ENCODE peak calls at places on chromosomes 1 and 21, in nine cellular contexts. K is ovary, Z is colonic mucosa, H is adipocyte, G is AG04449, I is heart left ventricle, X is fibroblast of lung, F is heart right ventricle, P is IMR-90. W is an unnamed sample.

GRCh38 chr1:157577420-157577819 is 20.5 kb downstream of the FCRL4 start:
- DNase-seq in K (no peak), Z (no peak), H (no peak), G (no peak), I (no peak), X (no peak), F (no peak), P (no peak), W (no peak)

GRCh38 chr1:148315081-148315811 is 163.2 kb upstream of the NBPF11 start:
- DNase-seq in K (no peak), Z (no peak), H (no peak), G (no peak), I (no peak), X (peak), F (no peak), P (no peak), W (peak)

GRCh38 chr21:44965251-44966022 is 25.6 kb downstream of the SLX9 start:
- DNase-seq in K (no peak), Z (no peak), H (peak), G (no peak), I (peak), X (peak), F (peak), P (peak), W (peak)

GRCh38 chr1:6357243-6357929 is 36.2 kb downstream of the ACOT7 start:
- DNase-seq in K (no peak), Z (peak), H (no peak), G (no peak), I (no peak), X (no peak), F (no peak), P (no peak), W (no peak)

GRCh38 chr1:4691766-4692405 is 37.5 kb downstream of the AJAP1 start:
- DNase-seq in K (no peak), Z (no peak), H (no peak), G (no peak), I (no peak), X (no peak), F (no peak), P (no peak), W (no peak)

GRCh38 chr1:10380594-10381275 is 18.1 kb upstream of the PGD start:
- DNase-seq in K (no peak), Z (no peak), H (peak), G (peak), I (no peak), X (peak), F (no peak), P (peak), W (peak)

GRCh38 chr1:225435957-225436392 is 8.1 kb upstream of the LBR start:
- DNase-seq in K (no peak), Z (no peak), H (no peak), G (no peak), I (no peak), X (no peak), F (no peak), P (no peak), W (no peak)

GRCh38 chr1:76317299-76317913 is 242.9 kb downstream of the ST6GALNAC3 start:
- DNase-seq in K (no peak), Z (no peak), H (no peak), G (no peak), I (no peak), X (no peak), F (no peak), P (no peak), W (no peak)

GRCh38 chr1:215156232-215156631 is 73.7 kb downstream of the KCNK2 start:
- DNase-seq in K (no peak), Z (no peak), H (peak), G (no peak), I (no peak), X (peak), F (no peak), P (peak), W (no peak)

GRCh38 chr1:110102081-110102480 is 10.2 kb upstream of the UBL4B start:
- DNase-seq in K (no peak), Z (no peak), H (peak), G (no peak), I (no peak), X (no peak), F (no peak), P (peak), W (no peak)

GRCh38 chr21:19684328-19684727 is 1280.7 kb upstream of the TMPRSS15 start:
- DNase-seq in K (no peak), Z (no peak), H (no peak), G (no peak), I (no peak), X (no peak), F (no peak), P (no peak), W (no peak)

GRCh38 chr1:216686860-216687545 is 36.2 kb downstream of the ESRRG start:
- DNase-seq in K (no peak), Z (no peak), H (peak), G (no peak), I (peak), X (peak), F (no peak), P (peak), W (peak)

GRCh38 chr1:91650764-91651163 is 150.1 kb downstream of the CDC7 start:
- DNase-seq in K (peak), Z (peak), H (peak), G (peak), I (peak), X (peak), F (peak), P (peak), W (peak)

GRCh38 chr1:64744492-64745180 is at the start of gene RAVER2:
- DNase-seq in K (peak), Z (peak), H (peak), G (no peak), I (peak), X (peak), F (peak), P (peak), W (peak)

GRCh38 chr1:34358636-34359035 is 181.9 kb downstream of the C1orf94 start:
- DNase-seq in K (no peak), Z (no peak), H (no peak), G (no peak), I (no peak), X (no peak), F (no peak), P (no peak), W (no peak)

GRCh38 chr21:45534591-45535331 is 7.5 kb downstream of the SLC19A1 start:
- DNase-seq in K (no peak), Z (peak), H (no peak), G (no peak), I (peak), X (peak), F (peak), P (no peak), W (no peak)

GRCh38 chr1:61993331-61993961 is 201.2 kb upstream of the L1TD1 start:
- DNase-seq in K (no peak), Z (no peak), H (peak), G (no peak), I (no peak), X (peak), F (no peak), P (no peak), W (peak)

GRCh38 chr1:24009406-24009805 is 29.3 kb upstream of the SRSF10 start:
- DNase-seq in K (no peak), Z (no peak), H (no peak), G (no peak), I (no peak), X (peak), F (no peak), P (peak), W (peak)

GRCh38 chr1:94335950-94336349 is 82.2 kb upstream of the ABCD3 start:
- DNase-seq in K (peak), Z (peak), H (peak), G (peak), I (peak), X (peak), F (peak), P (peak), W (peak)

GRCh38 chr1:234260578-234260977 is 112.7 kb upstream of the COA6 start:
- DNase-seq in K (no peak), Z (no peak), H (no peak), G (no peak), I (no peak), X (peak), F (no peak), P (no peak), W (no peak)

GRCh38 chr1:171780583-171781166 is 785 bp upstream of the METTL13 start:
- DNase-seq in K (no peak), Z (no peak), H (no peak), G (no peak), I (no peak), X (no peak), F (no peak), P (no peak), W (no peak)

GRCh38 chr1:27660300-27660837 is 11.6 kb downstream of the IFI6 start:
- DNase-seq in K (no peak), Z (no peak), H (no peak), G (no peak), I (no peak), X (no peak), F (no peak), P (no peak), W (no peak)

GRCh38 chr21:17371470-17371869 is 141.4 kb upstream of the CXADR start:
- DNase-seq in K (no peak), Z (no peak), H (peak), G (no peak), I (no peak), X (peak), F (no peak), P (peak), W (peak)

GRCh38 chr1:118486213-118486612 is 301.2 kb upstream of the SPAG17 start:
- DNase-seq in K (no peak), Z (no peak), H (no peak), G (no peak), I (no peak), X (no peak), F (no peak), P (no peak), W (no peak)

GRCh38 chr21:32046191-32046590 is 173.4 kb downstream of the HUNK start:
- DNase-seq in K (no peak), Z (no peak), H (no peak), G (no peak), I (no peak), X (no peak), F (no peak), P (no peak), W (no peak)

GRCh38 chr1:225694151-225694603 is 41.3 kb upstream of the ENAH start:
- DNase-seq in K (no peak), Z (peak), H (peak), G (no peak), I (peak), X (peak), F (peak), P (peak), W (no peak)

GRCh38 chr1:187928288-187928687 is 1099.5 kb downstream of the PLA2G4A start:
- DNase-seq in K (no peak), Z (no peak), H (peak), G (no peak), I (no peak), X (peak), F (no peak), P (peak), W (peak)

GRCh38 chr1:245276426-245276825 is 121.6 kb downstream of the KIF26B start:
- DNase-seq in K (no peak), Z (no peak), H (no peak), G (no peak), I (no peak), X (no peak), F (no peak), P (no peak), W (no peak)

GRCh38 chr21:41183575-41183974 is 15.6 kb downstream of the BACE2 start:
- DNase-seq in K (no peak), Z (no peak), H (no peak), G (no peak), I (no peak), X (no peak), F (no peak), P (no peak), W (no peak)

GRCh38 chr1:30411206-30411605 is 312.2 kb downstream of the MATN1 start:
- DNase-seq in K (no peak), Z (no peak), H (no peak), G (no peak), I (no peak), X (no peak), F (no peak), P (no peak), W (no peak)

GRCh38 chr1:15524283-15525042 is 448 bp upstream of the CASP9 start:
- DNase-seq in K (peak), Z (peak), H (peak), G (peak), I (peak), X (peak), F (peak), P (peak), W (peak)
- H3K4me3 ChIP-seq in K (peak), Z (peak), H (peak), G (peak), I (peak), X (peak), F (peak), P (peak), W (peak)

GRCh38 chr1:161068306-161069200 is 1.1 kb downstream of the ARHGAP30 start:
- DNase-seq in K (no peak), Z (peak), H (no peak), G (no peak), I (peak), X (no peak), F (peak), P (no peak), W (no peak)
- H3K4me3 ChIP-seq in K (no peak), Z (peak), H (no peak), G (no peak), I (peak), X (no peak), F (peak), P (no peak), W (no peak)

GRCh38 chr1:3654549-3655281 is 2.4 kb downstream of the TP73 start:
- DNase-seq in K (no peak), Z (no peak), H (no peak), G (no peak), I (peak), X (no peak), F (no peak), P (no peak), W (no peak)

GRCh38 chr1:3657578-3658230 is 5.4 kb downstream of the TP73 start:
- DNase-seq in K (no peak), Z (no peak), H (no peak), G (no peak), I (no peak), X (no peak), F (no peak), P (no peak), W (no peak)

GRCh38 chr1:3658231-3658615 is 5.9 kb downstream of the TP73 start:
- DNase-seq in K (no peak), Z (no peak), H (no peak), G (no peak), I (no peak), X (no peak), F (no peak), P (no peak), W (no peak)

GRCh38 chr1:3657096-3657475 is 4.8 kb downstream of the TP73 start:
- DNase-seq in K (no peak), Z (no peak), H (no peak), G (no peak), I (no peak), X (no peak), F (no peak), P (no peak), W (no peak)

DNA sequence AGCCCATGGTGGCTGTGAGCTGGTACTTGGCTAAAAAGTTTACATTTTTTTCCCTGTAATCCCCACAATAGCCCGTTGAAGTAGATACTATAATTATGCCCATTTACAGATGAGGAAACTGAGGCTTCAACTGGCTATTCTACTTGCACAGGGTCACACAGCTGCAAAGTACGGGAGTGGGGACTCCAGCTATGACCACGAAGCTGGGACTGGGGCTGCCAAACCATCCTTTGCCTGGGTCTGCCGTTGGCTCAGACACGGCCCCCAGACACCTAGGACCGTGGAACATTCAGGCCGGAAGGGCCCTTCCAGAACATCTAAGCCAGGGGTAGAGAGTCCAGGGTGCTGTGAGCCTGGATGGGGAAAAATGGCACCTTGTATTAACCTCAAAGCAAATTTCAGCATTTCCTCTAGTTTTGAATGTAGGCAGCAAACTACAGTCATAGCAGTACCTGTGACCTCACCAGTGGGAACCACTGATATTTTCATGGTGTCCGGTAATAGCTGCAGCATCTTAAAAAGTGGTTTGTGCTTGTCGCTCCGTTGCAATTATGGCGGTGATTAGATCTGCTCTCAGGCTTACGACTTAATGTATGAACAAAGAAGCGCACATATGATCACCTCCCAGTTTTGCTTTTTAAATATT is 4.3 kb downstream of the TP73 start:
- DNase-seq in K (no peak), Z (no peak), H (no peak), G (no peak), I (no peak), X (no peak), F (no peak), P (no peak), W (no peak)
- H3K4me3 ChIP-seq in K (no peak), Z (no peak), H (no peak), G (no peak), I (no peak), X (no peak), F (no peak), P (no peak), W (no peak)

GRCh38 chr1:155295183-155295941 is 5.9 kb downstream of the PKLR start:
- DNase-seq in K (no peak), Z (no peak), H (no peak), G (no peak), I (no peak), X (no peak), F (no peak), P (no peak), W (no peak)
- H3K4me3 ChIP-seq in K (no peak), Z (no peak), H (no peak), G (no peak), I (peak), X (no peak), F (peak), P (no peak), W (peak)

GRCh38 chr1:218895064-218895587 is 278.6 kb upstream of the LYPLAL1 start:
- DNase-seq in K (no peak), Z (no peak), H (no peak), G (no peak), I (no peak), X (peak), F (no peak), P (peak), W (no peak)
- H3K4me3 ChIP-seq in K (no peak), Z (no peak), H (no peak), G (no peak), I (no peak), X (no peak), F (no peak), P (no peak), W (no peak)

DNA sequence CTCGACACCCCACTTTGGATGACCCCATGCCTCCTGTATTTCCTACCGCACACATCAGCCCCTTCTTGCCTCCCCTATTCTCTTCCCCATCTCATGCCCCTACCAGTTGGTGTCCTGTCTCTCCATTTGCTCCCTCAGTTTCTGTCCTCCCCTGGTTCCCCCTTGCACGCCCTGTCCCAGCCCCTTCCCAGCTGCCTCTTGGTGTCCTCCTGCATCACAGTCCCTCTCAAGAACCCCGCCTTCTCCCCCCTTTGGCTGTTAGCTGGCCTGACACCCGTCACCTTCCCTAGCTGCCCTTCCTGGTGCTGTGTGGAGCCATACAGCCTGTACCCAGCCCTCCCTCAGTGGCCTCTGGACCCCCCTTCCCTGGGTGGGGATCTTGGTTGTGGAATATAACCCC is 41.5 kb upstream of the NFASC start:
- DNase-seq in K (no peak), Z (no peak), H (no peak), G (no peak), I (no peak), X (no peak), F (no peak), P (no peak), W (no peak)
- H3K4me3 ChIP-seq in K (peak), Z (no peak), H (peak), G (peak), I (peak), X (no peak), F (peak), P (no peak), W (peak)

GRCh38 chr1:84847253-84848247 is 45.5 kb downstream of the LPAR3 start:
- DNase-seq in K (peak), Z (peak), H (peak), G (peak), I (peak), X (peak), F (peak), P (peak), W (peak)

GRCh38 chr1:84841971-84842370 is 51.0 kb downstream of the LPAR3 start:
- DNase-seq in K (no peak), Z (no peak), H (no peak), G (no peak), I (no peak), X (no peak), F (no peak), P (no peak), W (no peak)

GRCh38 chr1:84845357-84845756 is 47.6 kb downstream of the LPAR3 start:
- DNase-seq in K (no peak), Z (no peak), H (no peak), G (no peak), I (no peak), X (no peak), F (no peak), P (no peak), W (no peak)

GRCh38 chr1:84842748-84843231 is 50.2 kb downstream of the LPAR3 start:
- DNase-seq in K (no peak), Z (no peak), H (peak), G (no peak), I (no peak), X (no peak), F (no peak), P (no peak), W (no peak)

DNA sequence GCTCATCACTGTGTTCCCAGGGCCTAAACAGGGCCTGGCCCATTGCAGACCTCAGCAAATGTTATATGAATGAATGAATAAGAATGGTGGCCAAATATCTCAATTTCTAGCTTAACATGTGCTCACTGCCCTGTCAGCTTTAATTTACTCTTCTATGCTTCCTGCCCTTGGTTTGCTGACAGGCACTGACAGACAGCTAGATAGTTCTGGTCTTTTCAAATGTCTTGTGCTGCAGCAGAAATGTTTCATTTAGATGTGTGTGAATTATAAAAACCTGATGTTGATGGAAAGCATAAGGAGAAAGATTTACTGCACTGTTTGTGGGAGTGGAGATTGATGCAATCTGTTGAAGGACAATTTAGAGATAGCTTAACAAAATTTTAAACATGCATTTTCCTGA is 48.9 kb downstream of the LPAR3 start:
- DNase-seq in K (no peak), Z (no peak), H (peak), G (no peak), I (no peak), X (no peak), F (no peak), P (no peak), W (no peak)
- H3K4me3 ChIP-seq in K (no peak), Z (no peak), H (no peak), G (no peak), I (no peak), X (no peak), F (no peak), P (no peak), W (no peak)

DNA sequence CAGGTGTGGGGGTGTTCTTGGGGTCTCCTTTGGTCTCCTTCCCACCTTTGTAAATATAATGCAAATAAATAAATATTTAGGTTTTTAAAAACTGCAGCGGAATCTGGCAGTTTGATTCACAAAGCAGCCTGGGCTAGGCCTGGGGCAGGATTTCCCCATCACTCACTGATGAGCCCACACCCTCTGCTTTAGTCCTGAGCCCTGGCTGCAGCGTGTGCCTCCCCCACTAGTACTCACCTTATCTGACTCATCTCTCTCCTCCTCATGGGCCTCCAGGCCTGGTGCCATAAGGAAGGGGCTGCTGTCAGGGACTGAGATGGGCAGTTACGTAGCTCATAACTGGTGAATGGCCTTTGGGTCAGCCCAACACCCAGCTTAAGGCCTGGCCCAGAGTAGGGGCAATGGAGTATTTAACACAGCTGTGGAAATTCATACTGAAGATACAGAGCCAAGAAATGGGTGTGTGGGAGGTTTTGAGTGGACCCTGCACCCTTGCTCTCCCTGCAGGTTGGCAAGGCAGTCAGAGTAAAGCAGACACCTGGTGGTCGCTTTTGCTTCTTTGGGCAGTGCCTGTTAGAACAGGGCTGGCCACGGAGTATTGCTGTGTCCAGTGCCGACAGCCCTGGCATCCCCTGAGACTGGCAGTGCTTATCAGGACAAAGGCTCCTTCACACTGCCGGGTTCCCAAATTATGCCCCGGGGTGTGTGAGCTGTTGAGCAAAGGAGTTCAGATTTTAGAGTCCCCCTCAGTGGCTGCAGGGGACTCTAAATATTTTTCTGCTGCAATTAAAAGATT is 39.7 kb downstream of the AZIN2 start:
- DNase-seq in K (no peak), Z (no peak), H (no peak), G (no peak), I (no peak), X (peak), F (no peak), P (peak), W (no peak)
- H3K4me3 ChIP-seq in K (no peak), Z (no peak), H (no peak), G (no peak), I (no peak), X (no peak), F (no peak), P (no peak), W (no peak)